ENCODE peak calls at places on chromosomes 1 and 21, in ten cellular contexts. One of them, this sample, is unnamed.

GRCh38 chr1:154783976-154784375 is 86.1 kb downstream of the KCNN3 start:
- DNase-seq in body of pancreas: no peak
- DNase-seq in hypothalamus: no peak
- DNase-seq in iris pigment epithelial cell: no peak
- DNase-seq in ELF-1: no peak
- DNase-seq in small intestine: no peak
- DNase-seq in fibroblast of pulmonary artery: no peak
- DNase-seq in CD8-positive, alpha-beta T cell: no peak
- DNase-seq in Right ventricle myocardium superior: no peak
- DNase-seq in activated T-cell treated with anti-CD3 and anti-CD28 coated beads, Interleukin-2, amount 50 U/mL, for 72 hours: no peak
- DNase-seq in this sample: no peak

GRCh38 chr21:36171327-36171726 is 14.7 kb downstream of the DOP1B start:
- DNase-seq in body of pancreas: no peak
- DNase-seq in hypothalamus: no peak
- DNase-seq in iris pigment epithelial cell: no peak
- DNase-seq in ELF-1: no peak
- DNase-seq in small intestine: no peak
- DNase-seq in fibroblast of pulmonary artery: no peak
- DNase-seq in CD8-positive, alpha-beta T cell: no peak
- DNase-seq in Right ventricle myocardium superior: no peak
- DNase-seq in activated T-cell treated with anti-CD3 and anti-CD28 coated beads, Interleukin-2, amount 50 U/mL, for 72 hours: no peak
- DNase-seq in this sample: no peak

GRCh38 chr1:72777918-72778317 is 495.6 kb upstream of the NEGR1 start:
- DNase-seq in body of pancreas: no peak
- DNase-seq in hypothalamus: no peak
- DNase-seq in iris pigment epithelial cell: peak; percentile 4
- DNase-seq in ELF-1: no peak
- DNase-seq in small intestine: no peak
- DNase-seq in fibroblast of pulmonary artery: peak; percentile 1
- DNase-seq in CD8-positive, alpha-beta T cell: no peak
- DNase-seq in Right ventricle myocardium superior: no peak
- DNase-seq in activated T-cell treated with anti-CD3 and anti-CD28 coated beads, Interleukin-2, amount 50 U/mL, for 72 hours: no peak
- DNase-seq in this sample: no peak

GRCh38 chr1:101409102-101409501 is 172.3 kb downstream of the S1PR1 start:
- DNase-seq in body of pancreas: no peak
- DNase-seq in hypothalamus: no peak
- DNase-seq in iris pigment epithelial cell: no peak
- DNase-seq in ELF-1: no peak
- DNase-seq in small intestine: no peak
- DNase-seq in fibroblast of pulmonary artery: no peak
- DNase-seq in CD8-positive, alpha-beta T cell: no peak
- DNase-seq in Right ventricle myocardium superior: no peak
- DNase-seq in activated T-cell treated with anti-CD3 and anti-CD28 coated beads, Interleukin-2, amount 50 U/mL, for 72 hours: no peak
- DNase-seq in this sample: no peak

GRCh38 chr21:38948377-38948776 is 142.6 kb downstream of the ETS2 start:
- DNase-seq in body of pancreas: no peak
- DNase-seq in hypothalamus: no peak
- DNase-seq in iris pigment epithelial cell: peak; percentile 24
- DNase-seq in ELF-1: no peak
- DNase-seq in small intestine: no peak
- DNase-seq in fibroblast of pulmonary artery: no peak
- DNase-seq in CD8-positive, alpha-beta T cell: no peak
- DNase-seq in Right ventricle myocardium superior: no peak
- DNase-seq in activated T-cell treated with anti-CD3 and anti-CD28 coated beads, Interleukin-2, amount 50 U/mL, for 72 hours: no peak
- DNase-seq in this sample: no peak

GRCh38 chr1:37472281-37472680 is 2.1 kb upstream of the ZC3H12A start:
- DNase-seq in body of pancreas: no peak
- DNase-seq in hypothalamus: no peak
- DNase-seq in iris pigment epithelial cell: no peak
- DNase-seq in ELF-1: no peak
- DNase-seq in small intestine: no peak
- DNase-seq in fibroblast of pulmonary artery: no peak
- DNase-seq in CD8-positive, alpha-beta T cell: no peak
- DNase-seq in Right ventricle myocardium superior: no peak
- DNase-seq in activated T-cell treated with anti-CD3 and anti-CD28 coated beads, Interleukin-2, amount 50 U/mL, for 72 hours: no peak
- DNase-seq in this sample: no peak

GRCh38 chr1:147080013-147080661 is 92.1 kb downstream of the PRKAB2 start:
- DNase-seq in body of pancreas: peak; percentile 32
- DNase-seq in hypothalamus: no peak
- DNase-seq in iris pigment epithelial cell: peak; percentile 7
- DNase-seq in ELF-1: peak; percentile 61
- DNase-seq in small intestine: no peak
- DNase-seq in fibroblast of pulmonary artery: no peak
- DNase-seq in CD8-positive, alpha-beta T cell: no peak
- DNase-seq in Right ventricle myocardium superior: no peak
- DNase-seq in activated T-cell treated with anti-CD3 and anti-CD28 coated beads, Interleukin-2, amount 50 U/mL, for 72 hours: peak; percentile 12
- DNase-seq in this sample: no peak

GRCh38 chr1:18949689-18950414 is 6.6 kb downstream of the IFFO2 start:
- DNase-seq in body of pancreas: no peak
- DNase-seq in hypothalamus: no peak
- DNase-seq in iris pigment epithelial cell: peak; percentile 44
- DNase-seq in ELF-1: peak; percentile 78
- DNase-seq in small intestine: no peak
- DNase-seq in fibroblast of pulmonary artery: peak; percentile 58
- DNase-seq in CD8-positive, alpha-beta T cell: peak; percentile 35
- DNase-seq in Right ventricle myocardium superior: peak; percentile 56
- DNase-seq in activated T-cell treated with anti-CD3 and anti-CD28 coated beads, Interleukin-2, amount 50 U/mL, for 72 hours: peak; percentile 40
- DNase-seq in this sample: peak; percentile 75

GRCh38 chr1:55632058-55632457 is 416.9 kb upstream of the USP24 start:
- DNase-seq in body of pancreas: no peak
- DNase-seq in hypothalamus: no peak
- DNase-seq in iris pigment epithelial cell: peak; percentile 87
- DNase-seq in ELF-1: no peak
- DNase-seq in small intestine: no peak
- DNase-seq in fibroblast of pulmonary artery: peak; percentile 63
- DNase-seq in CD8-positive, alpha-beta T cell: no peak
- DNase-seq in Right ventricle myocardium superior: no peak
- DNase-seq in activated T-cell treated with anti-CD3 and anti-CD28 coated beads, Interleukin-2, amount 50 U/mL, for 72 hours: no peak
- DNase-seq in this sample: peak; percentile 47

GRCh38 chr1:85582687-85583354 is 2.3 kb downstream of the CCN1 start:
- DNase-seq in body of pancreas: no peak
- DNase-seq in hypothalamus: no peak
- DNase-seq in iris pigment epithelial cell: peak; percentile 71
- DNase-seq in ELF-1: peak; percentile 36
- DNase-seq in small intestine: no peak
- DNase-seq in fibroblast of pulmonary artery: peak; percentile 75
- DNase-seq in CD8-positive, alpha-beta T cell: no peak
- DNase-seq in Right ventricle myocardium superior: no peak
- DNase-seq in activated T-cell treated with anti-CD3 and anti-CD28 coated beads, Interleukin-2, amount 50 U/mL, for 72 hours: no peak
- DNase-seq in this sample: no peak

GRCh38 chr1:114208106-114208505 is 54.4 kb upstream of the SYT6 start:
- DNase-seq in body of pancreas: no peak
- DNase-seq in hypothalamus: no peak
- DNase-seq in iris pigment epithelial cell: no peak
- DNase-seq in ELF-1: no peak
- DNase-seq in small intestine: no peak
- DNase-seq in fibroblast of pulmonary artery: no peak
- DNase-seq in CD8-positive, alpha-beta T cell: no peak
- DNase-seq in Right ventricle myocardium superior: no peak
- DNase-seq in activated T-cell treated with anti-CD3 and anti-CD28 coated beads, Interleukin-2, amount 50 U/mL, for 72 hours: no peak
- DNase-seq in this sample: no peak

GRCh38 chr1:18732686-18733085 is 102.0 kb downstream of the PAX7 start:
- DNase-seq in body of pancreas: no peak
- DNase-seq in hypothalamus: no peak
- DNase-seq in iris pigment epithelial cell: no peak
- DNase-seq in ELF-1: no peak
- DNase-seq in small intestine: no peak
- DNase-seq in fibroblast of pulmonary artery: no peak
- DNase-seq in CD8-positive, alpha-beta T cell: no peak
- DNase-seq in Right ventricle myocardium superior: no peak
- DNase-seq in activated T-cell treated with anti-CD3 and anti-CD28 coated beads, Interleukin-2, amount 50 U/mL, for 72 hours: no peak
- DNase-seq in this sample: no peak

GRCh38 chr1:115983584-115983983 is 7.3 kb downstream of the SLC22A15 start:
- DNase-seq in body of pancreas: no peak
- DNase-seq in hypothalamus: no peak
- DNase-seq in iris pigment epithelial cell: no peak
- DNase-seq in ELF-1: no peak
- DNase-seq in small intestine: no peak
- DNase-seq in fibroblast of pulmonary artery: no peak
- DNase-seq in CD8-positive, alpha-beta T cell: no peak
- DNase-seq in Right ventricle myocardium superior: no peak
- DNase-seq in activated T-cell treated with anti-CD3 and anti-CD28 coated beads, Interleukin-2, amount 50 U/mL, for 72 hours: no peak
- DNase-seq in this sample: no peak

GRCh38 chr1:162215902-162216301 is 146.4 kb downstream of the NOS1AP start:
- DNase-seq in body of pancreas: peak; percentile 14
- DNase-seq in hypothalamus: no peak
- DNase-seq in iris pigment epithelial cell: no peak
- DNase-seq in ELF-1: peak; percentile 64
- DNase-seq in small intestine: peak; percentile 47
- DNase-seq in fibroblast of pulmonary artery: no peak
- DNase-seq in CD8-positive, alpha-beta T cell: no peak
- DNase-seq in Right ventricle myocardium superior: no peak
- DNase-seq in activated T-cell treated with anti-CD3 and anti-CD28 coated beads, Interleukin-2, amount 50 U/mL, for 72 hours: no peak
- DNase-seq in this sample: no peak

GRCh38 chr1:174174461-174175329 is 15.4 kb downstream of the RABGAP1L start:
- DNase-seq in body of pancreas: no peak
- DNase-seq in hypothalamus: no peak
- DNase-seq in iris pigment epithelial cell: no peak
- DNase-seq in ELF-1: no peak
- DNase-seq in small intestine: peak; percentile 37
- DNase-seq in fibroblast of pulmonary artery: no peak
- DNase-seq in CD8-positive, alpha-beta T cell: no peak
- DNase-seq in Right ventricle myocardium superior: no peak
- DNase-seq in activated T-cell treated with anti-CD3 and anti-CD28 coated beads, Interleukin-2, amount 50 U/mL, for 72 hours: peak; percentile 56
- DNase-seq in this sample: no peak